ENCODE peak calls at places on chromosome 7, in nine cellular contexts. L, G, I, B, V, X, W, J and C are unnamed samples.

GRCh38 chr7:135905858-135906257 is 71.3 kb downstream of the MTPN start:
- DNase-seq in L (no peak), I (no peak), V (no peak), G (no peak), B (no peak), X (no peak), W (no peak), J (no peak), C (no peak)

GRCh38 chr7:37287093-37287492 is 161.6 kb downstream of the ELMO1 start:
- DNase-seq in X (no peak), L (no peak), I (no peak), B (no peak), W (no peak), V (no peak), G (peak; percentile 52), J (no peak), C (no peak)

GRCh38 chr7:18940577-18941134 is 176.8 kb downstream of the TWIST1 start:
- DNase-seq in L (no peak), W (no peak), X (no peak), B (no peak), I (no peak), V (no peak), G (no peak), J (no peak), C (no peak)

GRCh38 chr7:159120540-159120919 is 24.1 kb downstream of the VIPR2 start:
- DNase-seq in L (peak; percentile 32), V (no peak), W (no peak), B (no peak), J (no peak), X (no peak), I (no peak), G (no peak), C (no peak)

GRCh38 chr7:37730489-37730888 is 46.9 kb downstream of the GPR141 start:
- DNase-seq in V (no peak), X (no peak), G (no peak), L (no peak), B (no peak), W (no peak), J (no peak), I (no peak), C (no peak)

GRCh38 chr7:121369462-121369861 is 26.6 kb downstream of the FAM3C start:
- DNase-seq in J (no peak), G (no peak), V (no peak), I (no peak), X (no peak), L (no peak), B (peak; percentile 8), W (no peak), C (no peak)

GRCh38 chr7:112419543-112420130 is 30.6 kb upstream of the IFRD1 start:
- DNase-seq in G (no peak), L (no peak), J (no peak), W (no peak), X (no peak), B (no peak), V (no peak), I (no peak), C (no peak)

GRCh38 chr7:137898839-137899681 is 52.3 kb upstream of the DGKI start:
- DNase-seq in V (peak; percentile 75), X (peak; percentile 54), J (peak; percentile 71), W (peak; percentile 79), G (peak; percentile 75), B (peak; percentile 85), L (peak; percentile 88), I (peak; percentile 56), C (peak; percentile 55)

GRCh38 chr7:43038229-43038628 is 74.2 kb upstream of the HECW1 start:
- DNase-seq in X (no peak), L (no peak), B (peak; percentile 96), I (no peak), W (no peak), V (no peak), J (no peak), G (no peak), C (no peak)

DNA sequence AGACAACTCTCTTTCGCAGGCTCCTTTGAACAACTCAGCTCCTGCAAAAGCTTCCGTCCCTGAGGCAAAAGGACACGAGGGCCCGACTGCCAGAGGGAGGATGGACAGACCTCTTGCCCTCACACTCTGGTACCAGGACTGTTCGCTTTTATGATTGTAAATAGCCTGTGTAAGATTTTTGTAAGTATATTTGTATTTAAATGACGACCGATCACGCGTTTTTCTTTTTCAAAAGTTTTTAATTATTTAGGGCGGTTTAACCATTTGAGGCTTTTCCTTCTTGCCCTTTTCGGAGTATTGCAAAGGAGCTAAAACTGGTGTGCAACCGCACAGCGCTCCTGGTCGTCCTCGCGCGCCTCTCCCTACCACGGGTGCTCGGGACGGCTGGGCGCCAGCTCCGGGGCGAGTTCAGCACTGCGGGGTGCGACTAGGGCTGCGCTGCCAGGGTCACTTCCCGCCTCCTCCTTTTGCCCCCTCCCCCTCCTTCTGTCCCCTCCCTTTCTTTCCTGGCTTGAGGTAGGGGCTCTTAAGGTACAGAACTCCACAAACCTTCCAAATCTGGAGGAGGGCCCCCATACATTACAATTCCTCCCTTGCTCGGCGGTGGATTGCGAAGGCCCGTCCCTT is 2.8 kb downstream of the FZD1 start:
- DNase-seq in J (no peak), X (no peak), I (no peak), G (no peak), B (peak; percentile 46), W (no peak), L (no peak), V (no peak), C (no peak)
- H3K27ac ChIP-seq in J (no peak overlapping the region), X (no peak overlapping the region), I (no peak overlapping the region), G (no peak overlapping the region), B (peak overlapping the region; percentile 40), W (no peak overlapping the region), L (peak overlapping the region; percentile 98), V (no peak overlapping the region), C (peak overlapping the region; percentile 95)

GRCh38 chr7:41694490-41694889 is 8.4 kb downstream of the INHBA start:
- DNase-seq in I (no peak), J (no peak), V (no peak), W (no peak), G (no peak), X (no peak), B (peak; percentile 67), L (no peak), C (no peak)
- H3K27ac ChIP-seq in I (peak overlapping the region; percentile 80), J (no peak overlapping the region), V (no peak overlapping the region), W (no peak overlapping the region), G (no peak overlapping the region), X (no peak overlapping the region), B (no peak overlapping the region), L (peak overlapping the region; percentile 95), C (peak overlapping the region; percentile 86)

GRCh38 chr7:151064993-151065392 is 5.6 kb downstream of the SLC4A2 start:
- DNase-seq in X (no peak), B (no peak), I (no peak), W (no peak), V (no peak), G (no peak), J (no peak), L (no peak), C (no peak)

GRCh38 chr7:151065516-151065915 is 6.1 kb downstream of the SLC4A2 start:
- DNase-seq in L (no peak), J (no peak), G (no peak), W (no peak), B (no peak), V (no peak), X (no peak), I (no peak), C (no peak)

GRCh38 chr7:151062399-151063211 is 3.2 kb downstream of the SLC4A2 start:
- DNase-seq in L (no peak), J (peak; percentile 97), V (peak; percentile 95), I (no peak), W (no peak), B (peak; percentile 92), X (peak; percentile 73), G (no peak), C (no peak)

GRCh38 chr7:151063212-151063561 is 3.8 kb downstream of the SLC4A2 start:
- DNase-seq in I (no peak), W (peak; percentile 65), J (no peak), G (no peak), L (peak; percentile 81), V (no peak), X (peak; percentile 82), B (peak; percentile 90), C (no peak)

GRCh38 chr7:151064454-151064853 is 5.1 kb downstream of the SLC4A2 start:
- DNase-seq in X (no peak), J (no peak), W (no peak), V (no peak), B (no peak), L (no peak), I (no peak), G (no peak), C (no peak)
- H3K27ac ChIP-seq in X (no peak overlapping the region), J (peak overlapping the region; percentile 99), W (no peak overlapping the region), V (no peak overlapping the region), B (no peak overlapping the region), L (no peak overlapping the region), I (no peak overlapping the region), G (no peak overlapping the region), C (no peak overlapping the region)

GRCh38 chr7:30908681-30909080 is 3.0 kb upstream of the AQP1 start:
- DNase-seq in L (no peak), V (no peak), I (no peak), G (no peak), B (no peak), X (no peak), J (no peak), W (no peak), C (no peak)

GRCh38 chr7:30905078-30906012 is 6.3 kb upstream of the AQP1 start:
- DNase-seq in W (no peak), V (peak; percentile 75), B (no peak), J (no peak), I (no peak), G (no peak), L (no peak), X (no peak), C (no peak)

GRCh38 chr7:30906014-30906413 is 5.6 kb upstream of the AQP1 start:
- DNase-seq in X (peak; percentile 74), L (no peak), I (no peak), W (no peak), V (peak; percentile 44), J (no peak), B (peak; percentile 61), G (no peak), C (no peak)

GRCh38 chr7:30907527-30908267 is 4.0 kb upstream of the AQP1 start:
- DNase-seq in I (no peak), B (peak; percentile 57), J (no peak), W (no peak), L (no peak), V (peak; percentile 38), G (no peak), X (no peak), C (no peak)

GRCh38 chr7:30906520-30907240 is 5.0 kb upstream of the AQP1 start:
- DNase-seq in I (no peak), J (no peak), L (no peak), V (no peak), B (peak; percentile 92), X (no peak), G (no peak), W (no peak), C (no peak)
- H3K27ac ChIP-seq in I (no peak overlapping the region), J (no peak overlapping the region), L (peak overlapping the region; percentile 87), V (peak overlapping the region; percentile 66), B (peak overlapping the region; percentile 46), X (no peak overlapping the region), G (no peak overlapping the region), W (no peak overlapping the region), C (peak overlapping the region; percentile 90)